ENCODE peak calls at places on chromosome 3, in ten cellular contexts. One of them, this sample, is unnamed.

GRCh38 chr3:110413807-110414748 is 657.5 kb upstream of the NECTIN3 start:
- DNase-seq in WERI-Rb-1: no peak
- DNase-seq in adrenal gland: peak; percentile 22
- DNase-seq in kidney: no peak
- DNase-seq in B cell: no peak
- DNase-seq in right lobe of liver: peak; percentile 55
- DNase-seq in OCI-LY7: no peak
- DNase-seq in CD4-positive, alpha-beta T cell: no peak
- DNase-seq in activated CD8-positive, alpha-beta T cell treated with anti-CD3 and anti-CD28 coated beads for 36 hours: no peak
- DNase-seq in fibroblast of lung: peak; percentile 85
- DNase-seq in this sample: no peak

GRCh38 chr3:190721330-190721729 is 141.2 kb downstream of the GMNC start:
- DNase-seq in WERI-Rb-1: no peak
- DNase-seq in adrenal gland: no peak
- DNase-seq in kidney: no peak
- DNase-seq in B cell: no peak
- DNase-seq in right lobe of liver: no peak
- DNase-seq in OCI-LY7: peak; percentile 73
- DNase-seq in CD4-positive, alpha-beta T cell: no peak
- DNase-seq in activated CD8-positive, alpha-beta T cell treated with anti-CD3 and anti-CD28 coated beads for 36 hours: no peak
- DNase-seq in fibroblast of lung: peak; percentile 7
- DNase-seq in this sample: no peak

GRCh38 chr3:149723781-149724180 is 28.5 kb downstream of the COMMD2 start:
- DNase-seq in WERI-Rb-1: no peak
- DNase-seq in adrenal gland: no peak
- DNase-seq in kidney: no peak
- DNase-seq in B cell: no peak
- DNase-seq in right lobe of liver: no peak
- DNase-seq in OCI-LY7: no peak
- DNase-seq in CD4-positive, alpha-beta T cell: no peak
- DNase-seq in activated CD8-positive, alpha-beta T cell treated with anti-CD3 and anti-CD28 coated beads for 36 hours: no peak
- DNase-seq in fibroblast of lung: peak; percentile 2
- DNase-seq in this sample: no peak

GRCh38 chr3:55167586-55168317 is 239.9 kb upstream of the LRTM1 start:
- DNase-seq in WERI-Rb-1: no peak
- DNase-seq in adrenal gland: no peak
- DNase-seq in kidney: no peak
- DNase-seq in B cell: no peak
- DNase-seq in right lobe of liver: no peak
- DNase-seq in OCI-LY7: no peak
- DNase-seq in CD4-positive, alpha-beta T cell: no peak
- DNase-seq in activated CD8-positive, alpha-beta T cell treated with anti-CD3 and anti-CD28 coated beads for 36 hours: no peak
- DNase-seq in fibroblast of lung: peak; percentile 84
- DNase-seq in this sample: no peak

GRCh38 chr3:40930131-40930538 is 269.2 kb upstream of the CTNNB1 start:
- DNase-seq in WERI-Rb-1: peak; percentile 17
- DNase-seq in adrenal gland: no peak
- DNase-seq in kidney: no peak
- DNase-seq in B cell: no peak
- DNase-seq in right lobe of liver: peak; percentile 89
- DNase-seq in OCI-LY7: no peak
- DNase-seq in CD4-positive, alpha-beta T cell: no peak
- DNase-seq in activated CD8-positive, alpha-beta T cell treated with anti-CD3 and anti-CD28 coated beads for 36 hours: no peak
- DNase-seq in fibroblast of lung: no peak
- DNase-seq in this sample: peak; percentile 81

GRCh38 chr3:133935843-133936825 is 40.5 kb upstream of the RAB6B start:
- DNase-seq in WERI-Rb-1: no peak
- DNase-seq in adrenal gland: peak; percentile 5
- DNase-seq in kidney: no peak
- DNase-seq in B cell: no peak
- DNase-seq in right lobe of liver: no peak
- DNase-seq in OCI-LY7: no peak
- DNase-seq in CD4-positive, alpha-beta T cell: no peak
- DNase-seq in activated CD8-positive, alpha-beta T cell treated with anti-CD3 and anti-CD28 coated beads for 36 hours: no peak
- DNase-seq in fibroblast of lung: no peak
- DNase-seq in this sample: no peak

GRCh38 chr3:34864011-34864410 is 775.3 kb upstream of the ARPP21 start:
- DNase-seq in WERI-Rb-1: no peak
- DNase-seq in adrenal gland: no peak
- DNase-seq in kidney: no peak
- DNase-seq in B cell: no peak
- DNase-seq in right lobe of liver: no peak
- DNase-seq in OCI-LY7: no peak
- DNase-seq in CD4-positive, alpha-beta T cell: no peak
- DNase-seq in activated CD8-positive, alpha-beta T cell treated with anti-CD3 and anti-CD28 coated beads for 36 hours: no peak
- DNase-seq in fibroblast of lung: peak; percentile 78
- DNase-seq in this sample: no peak

GRCh38 chr3:150469031-150469930 is 61.2 kb downstream of the TSC22D2 start:
- DNase-seq in WERI-Rb-1: no peak
- DNase-seq in adrenal gland: peak; percentile 86
- DNase-seq in kidney: no peak
- DNase-seq in B cell: no peak
- DNase-seq in right lobe of liver: no peak
- DNase-seq in OCI-LY7: no peak
- DNase-seq in CD4-positive, alpha-beta T cell: no peak
- DNase-seq in activated CD8-positive, alpha-beta T cell treated with anti-CD3 and anti-CD28 coated beads for 36 hours: no peak
- DNase-seq in fibroblast of lung: peak; percentile 99
- DNase-seq in this sample: no peak

GRCh38 chr3:31170932-31171670 is 276.6 kb upstream of the GADL1 start:
- DNase-seq in WERI-Rb-1: no peak
- DNase-seq in adrenal gland: no peak
- DNase-seq in kidney: no peak
- DNase-seq in B cell: no peak
- DNase-seq in right lobe of liver: no peak
- DNase-seq in OCI-LY7: no peak
- DNase-seq in CD4-positive, alpha-beta T cell: no peak
- DNase-seq in activated CD8-positive, alpha-beta T cell treated with anti-CD3 and anti-CD28 coated beads for 36 hours: no peak
- DNase-seq in fibroblast of lung: peak; percentile 100
- DNase-seq in this sample: no peak

GRCh38 chr3:58036287-58037032 is 28.2 kb downstream of the FLNB start:
- DNase-seq in WERI-Rb-1: no peak
- DNase-seq in adrenal gland: no peak
- DNase-seq in kidney: no peak
- DNase-seq in B cell: no peak
- DNase-seq in right lobe of liver: no peak
- DNase-seq in OCI-LY7: no peak
- DNase-seq in CD4-positive, alpha-beta T cell: no peak
- DNase-seq in activated CD8-positive, alpha-beta T cell treated with anti-CD3 and anti-CD28 coated beads for 36 hours: no peak
- DNase-seq in fibroblast of lung: no peak
- DNase-seq in this sample: no peak

GRCh38 chr3:170563712-170564423 is 22.0 kb downstream of the SLC7A14 start:
- DNase-seq in WERI-Rb-1: no peak
- DNase-seq in adrenal gland: peak; percentile 22
- DNase-seq in kidney: no peak
- DNase-seq in B cell: no peak
- DNase-seq in right lobe of liver: no peak
- DNase-seq in OCI-LY7: no peak
- DNase-seq in CD4-positive, alpha-beta T cell: no peak
- DNase-seq in activated CD8-positive, alpha-beta T cell treated with anti-CD3 and anti-CD28 coated beads for 36 hours: peak; percentile 26
- DNase-seq in fibroblast of lung: peak; percentile 67
- DNase-seq in this sample: no peak

GRCh38 chr3:79041621-79042020 is 726.2 kb downstream of the ROBO1 start:
- DNase-seq in WERI-Rb-1: no peak
- DNase-seq in adrenal gland: no peak
- DNase-seq in kidney: no peak
- DNase-seq in B cell: no peak
- DNase-seq in right lobe of liver: no peak
- DNase-seq in OCI-LY7: no peak
- DNase-seq in CD4-positive, alpha-beta T cell: no peak
- DNase-seq in activated CD8-positive, alpha-beta T cell treated with anti-CD3 and anti-CD28 coated beads for 36 hours: no peak
- DNase-seq in fibroblast of lung: peak; percentile 42
- DNase-seq in this sample: no peak

GRCh38 chr3:16286161-16286560 is 21.1 kb downstream of the OXNAD1 start:
- DNase-seq in WERI-Rb-1: no peak
- DNase-seq in adrenal gland: no peak
- DNase-seq in kidney: peak; percentile 46
- DNase-seq in B cell: no peak
- DNase-seq in right lobe of liver: no peak
- DNase-seq in OCI-LY7: no peak
- DNase-seq in CD4-positive, alpha-beta T cell: peak; percentile 67
- DNase-seq in activated CD8-positive, alpha-beta T cell treated with anti-CD3 and anti-CD28 coated beads for 36 hours: peak; percentile 83
- DNase-seq in fibroblast of lung: no peak
- DNase-seq in this sample: no peak

GRCh38 chr3:43770426-43771103 is 79.8 kb downstream of the ABHD5 start:
- DNase-seq in WERI-Rb-1: no peak
- DNase-seq in adrenal gland: peak; percentile 94
- DNase-seq in kidney: peak; percentile 76
- DNase-seq in B cell: no peak
- DNase-seq in right lobe of liver: peak; percentile 64
- DNase-seq in OCI-LY7: no peak
- DNase-seq in CD4-positive, alpha-beta T cell: peak; percentile 17
- DNase-seq in activated CD8-positive, alpha-beta T cell treated with anti-CD3 and anti-CD28 coated beads for 36 hours: peak; percentile 50
- DNase-seq in fibroblast of lung: peak; percentile 52
- DNase-seq in this sample: peak; percentile 68

DNA sequence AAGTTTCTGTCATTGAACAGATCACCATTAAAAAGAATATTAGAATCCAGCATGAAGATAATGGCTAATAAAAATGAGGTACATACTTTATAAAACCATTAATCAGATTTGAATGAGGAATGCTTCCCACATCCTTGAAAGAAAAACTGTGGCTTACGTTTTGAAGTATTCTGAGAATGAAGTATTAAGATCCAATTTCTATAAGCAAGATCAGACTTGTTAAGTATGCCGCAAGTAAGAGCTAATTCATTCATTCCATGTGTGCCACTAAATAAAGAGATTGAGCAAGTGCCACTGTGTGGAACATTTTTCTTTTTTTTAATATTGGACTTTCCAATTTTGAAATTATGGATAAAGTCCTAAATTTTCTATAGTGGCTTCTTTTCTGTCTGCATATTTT is 30.6 kb downstream of the NMD3 start:
- DNase-seq in WERI-Rb-1: no peak
- DNase-seq in adrenal gland: no peak
- DNase-seq in kidney: no peak
- DNase-seq in B cell: no peak
- DNase-seq in right lobe of liver: no peak
- DNase-seq in OCI-LY7: no peak
- DNase-seq in CD4-positive, alpha-beta T cell: no peak
- DNase-seq in activated CD8-positive, alpha-beta T cell treated with anti-CD3 and anti-CD28 coated beads for 36 hours: no peak
- DNase-seq in fibroblast of lung: no peak
- DNase-seq in this sample: no peak
- TF ChIP-seq CTCF in WERI-Rb-1: no peak
- TF ChIP-seq CTCF in adrenal gland: no peak
- TF ChIP-seq CTCF in kidney: no peak
- TF ChIP-seq CTCF in B cell: no peak
- TF ChIP-seq CTCF in right lobe of liver: no peak
- TF ChIP-seq CTCF in OCI-LY7: no peak
- TF ChIP-seq CTCF in CD4-positive, alpha-beta T cell: no peak
- TF ChIP-seq CTCF in activated CD8-positive, alpha-beta T cell treated with anti-CD3 and anti-CD28 coated beads for 36 hours: no peak
- TF ChIP-seq CTCF in fibroblast of lung: no peak
- TF ChIP-seq CTCF in this sample: no peak

DNA sequence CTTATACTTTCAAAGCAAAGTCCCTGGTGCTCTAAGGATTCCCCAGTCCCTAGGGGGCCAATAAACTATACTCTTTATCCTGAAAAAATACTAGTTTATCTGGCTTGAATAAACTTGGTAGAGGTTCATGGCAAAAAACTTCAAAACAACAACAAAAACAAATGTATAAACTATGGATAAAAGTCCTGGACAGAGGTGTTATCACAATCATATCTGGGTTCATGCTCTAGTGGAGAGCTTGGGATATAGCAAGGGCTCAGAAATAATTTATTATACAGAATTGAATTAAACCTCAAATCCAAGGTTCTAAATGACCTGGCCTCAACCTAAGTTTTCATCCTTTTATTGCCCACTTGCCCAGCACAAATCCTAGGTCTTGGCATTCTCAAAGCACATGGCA is 98.6 kb upstream of the TRIM42 start:
- DNase-seq in WERI-Rb-1: no peak
- DNase-seq in adrenal gland: no peak
- DNase-seq in kidney: no peak
- DNase-seq in B cell: no peak
- DNase-seq in right lobe of liver: no peak
- DNase-seq in OCI-LY7: no peak
- DNase-seq in CD4-positive, alpha-beta T cell: no peak
- DNase-seq in activated CD8-positive, alpha-beta T cell treated with anti-CD3 and anti-CD28 coated beads for 36 hours: no peak
- DNase-seq in fibroblast of lung: no peak
- DNase-seq in this sample: no peak
- TF ChIP-seq CTCF in WERI-Rb-1: no peak
- TF ChIP-seq CTCF in adrenal gland: no peak
- TF ChIP-seq CTCF in kidney: no peak
- TF ChIP-seq CTCF in B cell: no peak
- TF ChIP-seq CTCF in right lobe of liver: no peak
- TF ChIP-seq CTCF in OCI-LY7: peak; percentile 29
- TF ChIP-seq CTCF in CD4-positive, alpha-beta T cell: no peak
- TF ChIP-seq CTCF in activated CD8-positive, alpha-beta T cell treated with anti-CD3 and anti-CD28 coated beads for 36 hours: no peak
- TF ChIP-seq CTCF in fibroblast of lung: no peak
- TF ChIP-seq CTCF in this sample: no peak

GRCh38 chr3:61251174-61251972 is at the start of gene FHIT:
- DNase-seq in WERI-Rb-1: no peak
- DNase-seq in adrenal gland: peak; percentile 97
- DNase-seq in kidney: peak; percentile 98
- DNase-seq in B cell: peak; percentile 94
- DNase-seq in right lobe of liver: peak; percentile 97
- DNase-seq in OCI-LY7: peak; percentile 96
- DNase-seq in CD4-positive, alpha-beta T cell: peak; percentile 79
- DNase-seq in activated CD8-positive, alpha-beta T cell treated with anti-CD3 and anti-CD28 coated beads for 36 hours: peak; percentile 96
- DNase-seq in fibroblast of lung: peak; percentile 91
- DNase-seq in this sample: peak; percentile 97
- TF ChIP-seq CTCF in WERI-Rb-1: no peak
- TF ChIP-seq CTCF in adrenal gland: peak; percentile 14
- TF ChIP-seq CTCF in kidney: no peak
- TF ChIP-seq CTCF in B cell: no peak
- TF ChIP-seq CTCF in right lobe of liver: no peak
- TF ChIP-seq CTCF in OCI-LY7: no peak
- TF ChIP-seq CTCF in CD4-positive, alpha-beta T cell: no peak
- TF ChIP-seq CTCF in activated CD8-positive, alpha-beta T cell treated with anti-CD3 and anti-CD28 coated beads for 36 hours: no peak
- TF ChIP-seq CTCF in fibroblast of lung: no peak
- TF ChIP-seq CTCF in this sample: no peak

GRCh38 chr3:146322216-146322615 is 71.3 kb upstream of the PLSCR4 start:
- DNase-seq in WERI-Rb-1: no peak
- DNase-seq in adrenal gland: no peak
- DNase-seq in kidney: no peak
- DNase-seq in B cell: no peak
- DNase-seq in right lobe of liver: no peak
- DNase-seq in OCI-LY7: no peak
- DNase-seq in CD4-positive, alpha-beta T cell: no peak
- DNase-seq in activated CD8-positive, alpha-beta T cell treated with anti-CD3 and anti-CD28 coated beads for 36 hours: no peak
- DNase-seq in fibroblast of lung: no peak
- DNase-seq in this sample: no peak

GRCh38 chr3:146326875-146327543 is 76.1 kb upstream of the PLSCR4 start:
- DNase-seq in WERI-Rb-1: peak; percentile 25
- DNase-seq in adrenal gland: peak; percentile 78
- DNase-seq in kidney: no peak
- DNase-seq in B cell: no peak
- DNase-seq in right lobe of liver: no peak
- DNase-seq in OCI-LY7: peak; percentile 0
- DNase-seq in CD4-positive, alpha-beta T cell: no peak
- DNase-seq in activated CD8-positive, alpha-beta T cell treated with anti-CD3 and anti-CD28 coated beads for 36 hours: peak; percentile 7
- DNase-seq in fibroblast of lung: peak; percentile 61
- DNase-seq in this sample: no peak

DNA sequence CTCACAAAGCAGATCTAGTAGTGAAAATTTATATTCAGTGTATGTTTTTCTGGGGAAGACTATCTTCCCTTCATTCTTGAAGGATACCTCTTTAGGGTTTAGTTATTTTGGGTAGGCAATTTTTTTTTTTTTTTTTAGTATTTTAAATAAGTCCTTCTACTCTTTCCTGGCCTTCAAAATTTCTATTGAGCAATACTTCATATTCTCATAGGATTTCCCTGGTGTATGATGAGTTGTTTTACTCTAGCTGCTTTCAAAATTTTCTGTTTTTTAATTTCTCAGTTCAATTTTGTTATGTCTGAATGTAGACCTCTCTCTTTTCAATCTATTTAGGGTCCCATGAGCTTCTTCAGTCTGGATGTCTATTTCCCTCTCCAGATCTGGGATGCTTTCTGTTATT is 74.3 kb upstream of the PLSCR4 start:
- DNase-seq in WERI-Rb-1: no peak
- DNase-seq in adrenal gland: no peak
- DNase-seq in kidney: no peak
- DNase-seq in B cell: no peak
- DNase-seq in right lobe of liver: no peak
- DNase-seq in OCI-LY7: no peak
- DNase-seq in CD4-positive, alpha-beta T cell: no peak
- DNase-seq in activated CD8-positive, alpha-beta T cell treated with anti-CD3 and anti-CD28 coated beads for 36 hours: no peak
- DNase-seq in fibroblast of lung: no peak
- DNase-seq in this sample: no peak
- TF ChIP-seq CTCF in WERI-Rb-1: no peak
- TF ChIP-seq CTCF in adrenal gland: no peak
- TF ChIP-seq CTCF in kidney: no peak
- TF ChIP-seq CTCF in B cell: no peak
- TF ChIP-seq CTCF in right lobe of liver: no peak
- TF ChIP-seq CTCF in OCI-LY7: no peak
- TF ChIP-seq CTCF in CD4-positive, alpha-beta T cell: no peak
- TF ChIP-seq CTCF in activated CD8-positive, alpha-beta T cell treated with anti-CD3 and anti-CD28 coated beads for 36 hours: no peak
- TF ChIP-seq CTCF in fibroblast of lung: no peak
- TF ChIP-seq CTCF in this sample: no peak

This sample was measured in lower lobe of right lung.